ENCODE peak calls at places on chromosomes 11 and 22, in six cellular contexts. B is astrocyte of the cerebellum, U is epithelial cell of esophagus, T is cardiac fibroblast, W is osteocyte, Q is uterus. G is an unnamed sample.

GRCh38 chr11:28730336-28730735 is 622.1 kb downstream of the METTL15 start:
- DNase-seq in B (no peak), U (peak; percentile 74), T (no peak), W (no peak), Q (no peak), G (no peak)

GRCh38 chr11:1227551-1228182 is 4.8 kb downstream of the MUC5B start:
- DNase-seq in B (no peak), U (no peak), T (no peak), W (no peak), Q (no peak), G (no peak)

GRCh38 chr22:48205790-48206189 is 1443.3 kb downstream of the TBC1D22A start:
- DNase-seq in B (no peak), U (no peak), T (no peak), W (peak; percentile 51), Q (no peak), G (no peak)

GRCh38 chr22:32106930-32107329 is 52.2 kb downstream of the C22orf42 start:
- DNase-seq in B (peak; percentile 5), U (peak; percentile 61), T (peak; percentile 8), W (no peak), Q (no peak), G (no peak)

GRCh38 chr11:118033443-118033842 is 43.4 kb upstream of the TMPRSS4 start:
- DNase-seq in B (no peak), U (no peak), T (no peak), W (no peak), Q (no peak), G (no peak)

GRCh38 chr11:45964911-45965389 is 42.5 kb downstream of the LARGE2 start:
- DNase-seq in B (peak; percentile 63), U (peak; percentile 73), T (peak; percentile 89), W (no peak), Q (peak; percentile 64), G (peak; percentile 45)

GRCh38 chr11:21564813-21565212 is 628.1 kb upstream of the ANO5 start:
- DNase-seq in B (no peak), U (no peak), T (no peak), W (no peak), Q (no peak), G (no peak)

GRCh38 chr11:32659672-32660071 is 76.0 kb downstream of the EIF3M start:
- DNase-seq in B (no peak), U (peak; percentile 6), T (no peak), W (no peak), Q (no peak), G (no peak)

GRCh38 chr11:67374571-67375276 is 1.3 kb upstream of the CLCF1 start:
- DNase-seq in B (no peak), U (no peak), T (no peak), W (no peak), Q (peak; percentile 42), G (no peak)

GRCh38 chr22:26718905-26719304 is 61.5 kb downstream of the MIAT start:
- DNase-seq in B (peak; percentile 95), U (peak; percentile 6), T (peak; percentile 90), W (no peak), Q (no peak), G (peak; percentile 77)

GRCh38 chr11:65493367-65494176 is 5.3 kb upstream of the MALAT1 start:
- DNase-seq in B (no peak), U (peak; percentile 100), T (peak; percentile 97), W (no peak), Q (peak; percentile 75), G (peak; percentile 85)

GRCh38 chr11:729492-730074 is 17.7 kb upstream of the TALDO1 start:
- DNase-seq in B (no peak), U (peak; percentile 43), T (no peak), W (no peak), Q (no peak), G (no peak)

GRCh38 chr11:3203221-3204043 is 15.2 kb downstream of the MRGPRG start:
- DNase-seq in B (no peak), U (peak; percentile 16), T (peak; percentile 13), W (no peak), Q (no peak), G (no peak)

GRCh38 chr11:19849107-19849789 is 136.6 kb downstream of the NAV2 start:
- DNase-seq in B (no peak), U (no peak), T (peak; percentile 55), W (no peak), Q (no peak), G (no peak)

GRCh38 chr11:100712618-100713017 is 25.5 kb downstream of the ARHGAP42 start:
- DNase-seq in B (no peak), U (no peak), T (no peak), W (no peak), Q (no peak), G (no peak)

GRCh38 chr11:68842427-68843051 is 823 bp upstream of the CPT1A start:
- DNase-seq in B (no peak), U (no peak), T (no peak), W (no peak), Q (no peak), G (no peak)

GRCh38 chr11:12841946-12842630 is 167.0 kb upstream of the RASSF10 start:
- DNase-seq in B (peak; percentile 78), U (peak; percentile 59), T (peak; percentile 81), W (no peak), Q (peak; percentile 46), G (no peak)

GRCh38 chr22:30575011-30575671 is 676 bp upstream of the GAL3ST1 start:
- DNase-seq in B (no peak), U (no peak), T (peak; percentile 93), W (no peak), Q (peak; percentile 62), G (no peak)

GRCh38 chr22:47282851-47283250 is 520.4 kb downstream of the TBC1D22A start:
- DNase-seq in B (no peak), U (no peak), T (no peak), W (no peak), Q (no peak), G (no peak)

GRCh38 chr11:57214494-57214893 is 22.6 kb downstream of the APLNR start:
- DNase-seq in B (peak; percentile 41), U (peak; percentile 76), T (peak; percentile 70), W (no peak), Q (no peak), G (peak; percentile 34)

GRCh38 chr11:123231777-123232176 is 36.7 kb upstream of the CLMP start:
- DNase-seq in B (no peak), U (no peak), T (no peak), W (no peak), Q (no peak), G (no peak)

GRCh38 chr11:13669544-13670488 is 1.3 kb downstream of the FAR1 start:
- DNase-seq in B (no peak), U (peak; percentile 51), T (no peak), W (no peak), Q (no peak), G (no peak)

GRCh38 chr22:41314821-41315220 is 13.5 kb downstream of the ZC3H7B start:
- DNase-seq in B (no peak), U (peak; percentile 39), T (no peak), W (no peak), Q (no peak), G (no peak)

GRCh38 chr11:1946812-1947480 is at the start of gene MRPL23:
- DNase-seq in B (no peak), U (no peak), T (no peak), W (no peak), Q (peak; percentile 24), G (no peak)

GRCh38 chr11:116461789-116462188 is 311.0 kb downstream of the BUD13 start:
- DNase-seq in B (no peak), U (no peak), T (no peak), W (no peak), Q (no peak), G (no peak)

GRCh38 chr22:19815093-19815822 is 39.4 kb downstream of the GNB1L start:
- DNase-seq in B (no peak), U (peak; percentile 10), T (no peak), W (peak; percentile 76), Q (no peak), G (no peak)

GRCh38 chr11:14065153-14065552 is 102.6 kb downstream of the SPON1 start:
- DNase-seq in B (no peak), U (no peak), T (no peak), W (no peak), Q (no peak), G (no peak)

GRCh38 chr11:113121746-113122145 is 160.5 kb downstream of the NCAM1 start:
- DNase-seq in B (no peak), U (no peak), T (no peak), W (no peak), Q (no peak), G (no peak)

GRCh38 chr11:103364687-103365086 is 255.5 kb downstream of the DYNC2H1 start:
- DNase-seq in B (no peak), U (no peak), T (peak; percentile 18), W (no peak), Q (no peak), G (no peak)

GRCh38 chr11:72716291-72716690 is 35.9 kb downstream of the ARAP1 start:
- DNase-seq in B (peak; percentile 5), U (no peak), T (no peak), W (no peak), Q (no peak), G (no peak)

GRCh38 chr11:94664336-94664735 is 97.2 kb downstream of the PIWIL4 start:
- DNase-seq in B (no peak), U (no peak), T (no peak), W (no peak), Q (no peak), G (no peak)

DNA sequence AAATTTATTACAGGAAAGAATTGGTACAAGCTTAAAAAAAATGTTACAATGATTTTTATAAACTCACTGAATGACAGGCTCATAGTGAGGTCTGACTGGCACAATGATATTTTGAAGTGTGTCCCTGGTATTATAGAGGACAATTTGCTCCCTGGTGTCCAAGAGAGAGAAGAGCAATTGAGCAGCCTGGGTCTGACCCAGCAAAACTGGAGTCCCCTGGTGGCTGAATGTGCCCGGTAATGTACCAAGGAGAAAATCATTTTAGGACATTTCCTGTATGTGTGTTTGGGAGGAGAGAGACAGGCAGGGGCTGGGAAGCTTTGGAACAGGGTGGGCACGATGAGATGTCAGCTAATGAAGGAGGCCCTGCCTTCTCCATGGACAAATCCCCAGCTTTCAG is 125.3 kb downstream of the APOL5 start:
- DNase-seq in B (no peak), U (peak; percentile 46), T (peak; percentile 53), W (no peak), Q (no peak), G (no peak)
- TF ChIP-seq CTCF in B (peak; percentile 74), U (peak; percentile 61), T (peak; percentile 72), W (peak; percentile 64), Q (peak; percentile 34), G (peak; percentile 55)

GRCh38 chr11:44351898-44352498 is 42.1 kb upstream of the ALX4 start:
- DNase-seq in B (no peak), U (no peak), T (peak; percentile 4), W (no peak), Q (no peak), G (no peak)
- TF ChIP-seq CTCF in B (peak; percentile 21), U (no peak), T (no peak), W (no peak), Q (no peak), G (no peak)

GRCh38 chr11:60875856-60876485 is 8.6 kb downstream of the ZP1 start:
- DNase-seq in B (no peak), U (no peak), T (no peak), W (no peak), Q (no peak), G (no peak)
- TF ChIP-seq CTCF in B (no peak), U (no peak), T (no peak), W (no peak), Q (no peak), G (no peak)

DNA sequence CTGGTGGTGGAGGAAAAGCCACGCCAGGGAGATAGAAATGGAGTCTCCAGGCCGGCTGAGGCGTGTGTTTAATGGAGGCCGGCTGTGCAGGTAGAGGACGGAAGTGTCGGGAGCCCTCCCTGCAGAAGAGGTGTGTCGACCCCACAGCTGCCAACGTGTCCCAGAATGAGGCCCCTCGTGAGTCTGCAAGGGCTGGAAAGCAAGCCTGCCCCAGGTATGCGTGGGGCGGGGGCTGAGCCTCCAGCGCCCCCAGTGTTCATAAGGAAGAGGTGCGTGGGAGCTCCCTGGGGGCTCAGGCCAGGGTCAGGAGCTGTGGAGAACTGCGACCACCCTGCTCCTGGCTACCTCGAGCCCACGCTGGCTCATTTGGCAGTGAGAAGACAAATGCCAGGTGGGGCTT is 38.0 kb upstream of the JAM3 start:
- DNase-seq in B (no peak), U (no peak), T (no peak), W (no peak), Q (no peak), G (no peak)
- TF ChIP-seq CTCF in B (peak; percentile 8), U (no peak), T (no peak), W (peak; percentile 27), Q (peak; percentile 21), G (no peak)

G was measured in AG09319.